ENCODE peak calls at places on chromosomes 6 and 20, in six cellular contexts. E, Y, P, X, O and F are unnamed samples.

GRCh38 chr6:73733791-73734190 is 37.8 kb downstream of the CD109 start:
- DNase-seq in E (no peak), Y (no peak), P (no peak), X (no peak), O (no peak), F (no peak)

GRCh38 chr6:36320475-36320874 is 16.2 kb downstream of the BNIP5 start:
- DNase-seq in E (no peak), Y (no peak), P (no peak), X (no peak), O (no peak), F (no peak)

GRCh38 chr6:68343901-68344300 is 291.2 kb upstream of the ADGRB3 start:
- DNase-seq in E (no peak), Y (peak), P (no peak), X (no peak), O (peak), F (peak)

GRCh38 chr6:163347021-163347446 is 67.5 kb upstream of the QKI start:
- DNase-seq in E (no peak), Y (no peak), P (no peak), X (peak), O (no peak), F (no peak)

GRCh38 chr20:1335961-1336698 is 7.2 kb upstream of the SDCBP2 start:
- DNase-seq in E (no peak), Y (no peak), P (no peak), X (no peak), O (no peak), F (no peak)

GRCh38 chr6:153099636-153100035 is 31.4 kb downstream of the RGS17 start:
- DNase-seq in E (no peak), Y (no peak), P (no peak), X (no peak), O (no peak), F (no peak)

GRCh38 chr6:33205172-33206026 is 944 bp downstream of the HSD17B8 start:
- DNase-seq in E (no peak), Y (peak), P (no peak), X (no peak), O (peak), F (no peak)

GRCh38 chr6:56430629-56431600 is 183.5 kb upstream of the COL21A1 start:
- DNase-seq in E (no peak), Y (no peak), P (no peak), X (peak), O (no peak), F (peak)

GRCh38 chr6:113094781-113095180 is 747.7 kb downstream of the RFPL4B start:
- DNase-seq in E (no peak), Y (no peak), P (no peak), X (no peak), O (peak), F (no peak)

GRCh38 chr20:51190783-51191180 is 167.9 kb upstream of the KCNG1 start:
- DNase-seq in E (no peak), Y (no peak), P (no peak), X (no peak), O (no peak), F (no peak)

GRCh38 chr6:44268095-44268628 is 2.1 kb upstream of the TMEM151B start:
- DNase-seq in E (peak), Y (peak), P (no peak), X (no peak), O (peak), F (peak)

GRCh38 chr6:138673317-138674014 is 100.1 kb upstream of the CCDC28A start:
- DNase-seq in E (no peak), Y (no peak), P (no peak), X (no peak), O (no peak), F (no peak)

GRCh38 chr20:33675127-33675954 is 1.1 kb upstream of the NECAB3 start:
- DNase-seq in E (no peak), Y (no peak), P (peak), X (peak), O (no peak), F (no peak)

GRCh38 chr6:112332274-112332673 is 14.9 kb upstream of the RFPL4B start:
- DNase-seq in E (no peak), Y (no peak), P (no peak), X (no peak), O (no peak), F (peak)

GRCh38 chr6:139829557-139829956 is 455.1 kb upstream of the CITED2 start:
- DNase-seq in E (no peak), Y (no peak), P (no peak), X (no peak), O (no peak), F (peak)

GRCh38 chr20:5041433-5041832 is 40.1 kb upstream of the SLC23A2 start:
- DNase-seq in E (no peak), Y (no peak), P (no peak), X (peak), O (peak), F (peak)

GRCh38 chr6:2931055-2931454 is 27.9 kb upstream of the SERPINB9 start:
- DNase-seq in E (no peak), Y (no peak), P (no peak), X (no peak), O (no peak), F (no peak)

GRCh38 chr6:167054987-167055386 is 55.8 kb downstream of the CEP43 start:
- DNase-seq in E (no peak), Y (no peak), P (no peak), X (no peak), O (no peak), F (no peak)

GRCh38 chr6:152458648-152459047 is 178.5 kb downstream of the SYNE1 start:
- DNase-seq in E (no peak), Y (no peak), P (no peak), X (no peak), O (peak), F (peak)

GRCh38 chr6:118896339-118897136 is 2.6 kb downstream of the ASF1A start:
- DNase-seq in E (no peak), Y (no peak), P (no peak), X (no peak), O (peak), F (peak)

GRCh38 chr6:15389759-15390723 is 144.2 kb downstream of the JARID2 start:
- DNase-seq in E (no peak), Y (peak), P (no peak), X (no peak), O (peak), F (peak)

GRCh38 chr6:88177961-88178464 is 11.9 kb upstream of the CNR1 start:
- DNase-seq in E (no peak), Y (no peak), P (no peak), X (no peak), O (peak), F (no peak)

GRCh38 chr20:20406306-20406705 is 38.4 kb downstream of the INSM1 start:
- DNase-seq in E (no peak), Y (no peak), P (no peak), X (no peak), O (no peak), F (no peak)

GRCh38 chr20:10739575-10739974 is 65.8 kb upstream of the JAG1 start:
- DNase-seq in E (no peak), Y (no peak), P (no peak), X (no peak), O (no peak), F (no peak)

GRCh38 chr6:109865968-109866367 is 112.1 kb upstream of the GPR6 start:
- DNase-seq in E (no peak), Y (no peak), P (no peak), X (no peak), O (no peak), F (no peak)
- TF ChIP-seq CTCF in E (no peak), Y (no peak), P (no peak), X (no peak), O (no peak), F (no peak)

GRCh38 chr20:47676219-47676721 is 109.0 kb downstream of the SULF2 start:
- DNase-seq in E (no peak), Y (no peak), P (no peak), X (peak), O (no peak), F (no peak)
- TF ChIP-seq CTCF in E (no peak), Y (no peak), P (no peak), X (no peak), O (peak), F (no peak)

DNA sequence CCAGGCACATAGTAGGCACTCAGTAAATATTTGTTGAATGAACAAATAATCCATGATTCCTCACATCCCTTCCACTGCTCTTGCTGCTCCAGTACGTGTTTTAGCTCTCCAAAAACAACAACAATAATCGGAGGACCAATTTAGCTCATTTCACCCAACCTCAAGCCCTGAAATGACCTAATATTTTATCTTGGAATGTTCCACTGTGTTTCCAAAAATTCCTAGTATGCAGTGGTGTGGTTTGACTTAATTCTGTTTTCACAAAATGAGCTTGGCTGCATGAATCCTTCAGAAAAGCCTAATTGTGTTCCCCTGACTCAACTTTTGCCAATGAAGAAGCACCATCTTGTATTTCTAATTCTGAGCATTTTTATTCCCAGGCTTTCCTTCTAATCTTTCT is 168.0 kb upstream of the PHACTR1 start:
- DNase-seq in E (no peak), Y (no peak), P (no peak), X (no peak), O (peak), F (no peak)
- TF ChIP-seq CTCF in E (no peak), Y (no peak), P (no peak), X (no peak), O (no peak), F (no peak)

GRCh38 chr6:96760153-96760687 is 77.1 kb downstream of the GPR63 start:
- DNase-seq in E (no peak), Y (no peak), P (no peak), X (no peak), O (no peak), F (peak)
- TF ChIP-seq CTCF in E (no peak), Y (no peak), P (no peak), X (no peak), O (no peak), F (peak)

DNA sequence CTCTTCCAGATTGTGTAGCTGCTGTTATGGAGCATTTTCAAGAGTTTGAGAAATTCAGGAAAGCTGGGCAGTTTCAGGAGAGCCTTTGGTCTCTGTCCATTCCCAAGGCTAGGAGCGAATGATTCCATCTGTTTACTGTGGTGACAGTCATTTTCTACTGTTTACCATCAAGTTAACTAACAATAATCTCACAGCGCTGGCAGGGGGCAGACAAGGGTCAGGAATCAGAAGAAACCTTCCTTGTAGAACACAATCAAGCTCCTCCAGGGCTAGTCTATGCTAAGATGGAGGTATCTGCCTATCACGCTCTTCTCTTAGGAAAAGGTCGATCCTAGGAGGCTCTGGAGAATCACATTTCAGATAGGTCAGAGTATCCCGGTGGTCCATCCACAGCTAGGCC is 293.9 kb downstream of the KIF16B start:
- DNase-seq in E (no peak), Y (no peak), P (no peak), X (no peak), O (no peak), F (no peak)
- TF ChIP-seq CTCF in E (no peak), Y (no peak), P (no peak), X (no peak), O (no peak), F (no peak)

GRCh38 chr6:122669418-122669817 is 59.2 kb downstream of the PKIB start:
- DNase-seq in E (no peak), Y (no peak), P (no peak), X (no peak), O (no peak), F (no peak)
- TF ChIP-seq CTCF in E (no peak), Y (no peak), P (no peak), X (no peak), O (no peak), F (no peak)

DNA sequence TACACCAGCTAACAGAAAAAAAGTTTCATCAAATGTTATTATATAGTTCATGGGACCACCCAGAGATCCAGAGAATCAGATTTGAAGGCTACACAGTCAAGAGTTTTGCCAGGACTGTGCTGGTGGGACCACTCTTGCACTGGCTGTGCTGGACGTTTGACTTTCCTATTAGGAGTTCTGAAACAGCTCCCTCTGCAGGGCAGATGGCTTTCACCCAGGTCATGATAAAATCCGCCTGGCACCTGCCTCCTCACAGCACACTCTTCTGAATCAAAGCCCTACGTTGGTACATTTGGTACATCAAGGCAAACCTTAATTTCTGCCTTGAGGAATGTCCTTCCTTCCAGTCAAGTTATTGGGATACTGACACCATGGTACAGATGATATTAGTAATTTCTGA is 302.1 kb downstream of the ZNF217 start:
- DNase-seq in E (no peak), Y (peak), P (no peak), X (no peak), O (no peak), F (peak)
- TF ChIP-seq CTCF in E (no peak), Y (no peak), P (no peak), X (no peak), O (no peak), F (peak)